ENCODE peak calls at places on chromosomes 13 and 19, in five cellular contexts. Q, T, B, M and S are unnamed samples. For H3K27me3, the result is how much of the 10 kb centered on the place peaks cover.

GRCh38 chr13:43492281-43492680 is 294.5 kb downstream of the ENOX1 start:
- DNase-seq in T (no peak), B (no peak), Q (no peak), M (no peak), S (no peak)

GRCh38 chr13:54965881-54966280 is 1937.3 kb downstream of the OLFM4 start:
- DNase-seq in B (no peak), Q (no peak), T (no peak), M (no peak), S (no peak)

GRCh38 chr13:112767506-112768471 is 78.0 kb downstream of the ATP11A start:
- DNase-seq in M (no peak), Q (no peak), T (no peak), B (no peak), S (peak)

GRCh38 chr13:26707122-26708006 is 53.2 kb downstream of the GPR12 start:
- DNase-seq in Q (peak), T (peak), B (peak), M (peak), S (no peak)

GRCh38 chr13:112833551-112834257 is 135.3 kb upstream of the MCF2L start:
- DNase-seq in T (no peak), Q (no peak), B (no peak), M (no peak), S (no peak)

GRCh38 chr13:47917022-47917574 is 84.0 kb downstream of the SUCLA2 start:
- DNase-seq in T (no peak), B (no peak), Q (no peak), M (no peak), S (no peak)

GRCh38 chr13:108495686-108496363 is 133.6 kb upstream of the MYO16 start:
- DNase-seq in T (no peak), Q (peak), M (no peak), B (no peak), S (no peak)

GRCh38 chr19:19134687-19135158 is 3.6 kb downstream of the TMEM161A start:
- DNase-seq in B (no peak), M (peak), Q (peak), T (peak), S (peak)

GRCh38 chr19:19458110-19458816 is 52.8 kb downstream of the GATAD2A start:
- DNase-seq in T (no peak), M (no peak), B (no peak), Q (no peak), S (no peak)

GRCh38 chr19:31356587-31357314 is 7.5 kb upstream of the TSHZ3 start:
- DNase-seq in M (peak), T (peak), Q (peak), B (no peak), S (no peak)

GRCh38 chr13:62653371-62653770 is 1237.7 kb upstream of the PCDH20 start:
- DNase-seq in B (peak), Q (no peak), M (no peak), T (no peak), S (no peak)

GRCh38 chr19:18377026-18377425 is 8.9 kb upstream of the GDF15 start:
- DNase-seq in M (no peak), T (no peak), Q (no peak), B (no peak), S (no peak)

GRCh38 chr13:28611654-28612131 is 47.2 kb upstream of the POMP start:
- DNase-seq in Q (no peak), B (peak), M (no peak), T (peak), S (no peak)

GRCh38 chr13:46844431-46844830 is 47.5 kb upstream of the ESD start:
- DNase-seq in T (no peak), M (no peak), B (peak), Q (no peak), S (no peak)

DNA sequence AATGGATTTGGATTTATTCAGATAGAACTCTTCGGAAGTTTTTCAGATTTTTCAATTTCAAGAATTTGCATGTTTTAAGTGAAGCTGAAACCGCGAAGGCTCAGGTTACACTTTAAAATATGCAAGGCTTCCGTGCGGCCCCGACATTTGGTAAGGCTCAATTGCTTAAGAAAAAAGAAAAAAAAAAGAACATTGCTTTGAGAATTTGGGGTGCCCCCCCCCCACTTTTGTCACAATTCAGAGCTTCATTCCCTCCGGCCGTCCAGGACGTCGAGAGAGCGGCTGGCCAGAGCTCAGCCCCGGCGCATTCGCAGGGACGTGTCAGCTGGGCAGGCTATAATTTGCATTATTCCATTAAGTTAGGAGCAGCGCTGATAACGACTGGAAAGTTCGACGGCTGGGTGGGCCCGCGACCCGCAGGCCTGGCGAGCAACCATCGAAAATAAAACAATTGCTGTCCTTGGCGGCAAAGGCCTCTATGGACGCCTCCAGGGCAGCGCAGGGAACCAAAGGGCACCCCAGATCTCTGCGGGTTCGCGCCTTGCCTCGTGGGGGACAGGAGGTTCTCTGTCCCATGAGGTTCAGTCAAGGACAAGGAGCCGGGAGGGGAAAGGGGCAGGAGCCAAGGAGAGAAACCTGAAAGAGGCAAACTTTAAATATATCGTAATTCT is 7.1 kb downstream of the SOX21 start:
- DNase-seq in B (no peak), Q (peak), M (no peak), T (no peak), S (no peak)
- H3K27me3 ChIP-seq in B (half or more), Q (half or more), M (under half), T (half or more), S (under half)

GRCh38 chr19:51198641-51199040 is 26.2 kb upstream of the CD33 start:
- DNase-seq in Q (no peak), M (no peak), T (no peak), B (no peak), S (no peak)
- H3K27me3 ChIP-seq in Q (under half), M (under half), T (under half), B (under half), S (under half)

GRCh38 chr19:47891622-47891922 is 5.5 kb upstream of the SULT2A1 start:
- DNase-seq in Q (no peak), B (no peak), M (no peak), T (no peak), S (no peak)
- H3K27me3 ChIP-seq in Q (under half), B (under half), M (under half), T (under half), S (under half)

GRCh38 chr19:1473056-1473400 is 6.0 kb downstream of the C19orf25 start:
- DNase-seq in T (no peak), B (no peak), Q (no peak), M (no peak), S (no peak)
- H3K27me3 ChIP-seq in T (under half), B (under half), Q (half or more), M (under half), S (under half)

DNA sequence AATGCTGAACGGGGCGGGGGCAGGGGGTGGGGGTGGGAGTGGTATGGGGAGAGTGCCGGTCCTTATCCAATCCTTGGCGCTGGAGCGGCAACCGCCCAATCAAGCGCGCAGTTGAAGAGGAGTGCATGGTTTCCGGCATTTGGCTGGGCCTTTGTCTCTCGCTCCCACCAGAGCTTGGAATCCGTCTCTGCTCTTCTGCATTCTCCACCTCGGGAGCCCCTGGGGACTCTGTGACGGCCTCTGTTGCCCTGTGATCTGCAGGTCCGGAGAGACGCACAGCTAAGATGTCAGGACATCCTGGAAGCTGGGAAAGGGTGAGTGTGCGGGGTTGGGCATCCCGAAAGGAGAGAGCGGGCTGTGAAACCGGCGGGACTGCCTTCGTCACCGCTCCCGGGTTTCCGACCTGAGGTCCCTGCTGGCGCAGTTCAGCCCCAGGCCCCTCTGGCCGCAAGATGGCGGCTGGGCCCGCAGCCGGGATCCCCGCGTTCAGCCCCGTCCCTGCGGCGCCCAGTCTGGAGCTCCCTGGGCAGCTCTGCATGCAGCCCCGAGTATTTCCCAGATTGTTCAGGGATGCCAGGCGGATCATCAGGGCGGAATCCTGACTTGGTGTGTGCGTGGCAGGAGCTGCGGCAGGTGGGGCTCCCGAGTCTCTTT is 53.6 kb upstream of the ZNF254 start:
- DNase-seq in B (peak), T (peak), Q (peak), M (peak), S (peak)
- H3K27me3 ChIP-seq in B (under half), T (under half), Q (under half), M (under half), S (under half)

GRCh38 chr19:8148088-8148409 is 1.3 kb downstream of the FBN3 start:
- DNase-seq in M (no peak), T (no peak), B (no peak), Q (no peak), S (no peak)

GRCh38 chr19:8145969-8146368 is 3.4 kb downstream of the FBN3 start:
- DNase-seq in B (no peak), T (no peak), M (no peak), Q (peak), S (no peak)

GRCh38 chr19:8148410-8149231 is 771 bp downstream of the FBN3 start:
- DNase-seq in M (no peak), B (no peak), T (no peak), Q (peak), S (no peak)

GRCh38 chr19:8147579-8147978 is 1.8 kb downstream of the FBN3 start:
- DNase-seq in T (no peak), B (no peak), Q (no peak), M (no peak), S (no peak)

DNA sequence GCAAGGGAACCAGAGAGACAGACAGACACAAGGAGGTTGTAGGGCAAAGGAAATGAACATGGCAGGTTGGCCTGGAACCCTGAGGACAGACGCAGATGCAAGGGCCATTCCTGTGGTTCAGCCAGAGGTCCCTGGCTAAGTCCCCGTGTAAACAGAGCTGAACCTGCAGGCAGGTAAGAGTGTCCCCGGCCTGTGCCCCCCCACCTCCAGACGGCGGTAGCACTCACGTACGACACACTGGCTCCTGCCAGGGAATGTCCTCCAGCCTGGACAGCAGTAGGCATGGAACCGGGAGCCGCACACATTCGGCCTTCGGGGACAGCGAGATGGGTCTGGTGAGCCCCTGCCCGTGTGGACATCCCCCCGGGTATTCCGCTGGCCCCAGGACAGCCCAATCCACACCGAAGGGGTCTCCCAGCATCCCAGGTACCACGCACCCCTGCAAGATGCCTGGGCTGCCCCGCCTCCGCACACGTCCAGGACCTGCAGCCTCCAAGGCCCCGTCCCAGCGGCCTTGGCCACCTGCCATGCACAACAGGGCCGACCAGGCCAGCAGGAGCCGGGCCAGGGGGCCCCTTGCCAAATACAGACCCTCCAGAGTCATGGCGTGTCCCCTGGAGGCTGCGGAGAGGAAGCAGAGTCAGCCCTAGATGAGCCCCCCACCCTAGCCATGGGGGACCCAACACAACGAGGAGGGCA is 2.4 kb downstream of the FBN3 start:
- DNase-seq in Q (no peak), B (no peak), T (no peak), M (no peak), S (no peak)
- H3K27me3 ChIP-seq in Q (under half), B (half or more), T (under half), M (under half), S (under half)

GRCh38 chr19:47024502-47024901 is 4.9 kb downstream of the NPAS1 start:
- DNase-seq in Q (no peak), B (no peak), T (no peak), M (no peak), S (no peak)

GRCh38 chr19:47022541-47023447 is 3.2 kb downstream of the NPAS1 start:
- DNase-seq in M (no peak), T (no peak), B (no peak), Q (peak), S (no peak)

GRCh38 chr19:47021536-47022139 is 2.0 kb downstream of the NPAS1 start:
- DNase-seq in Q (peak), M (no peak), T (no peak), B (no peak), S (no peak)

GRCh38 chr19:47022140-47022536 is 2.5 kb downstream of the NPAS1 start:
- DNase-seq in T (no peak), B (no peak), M (no peak), Q (no peak), S (no peak)

GRCh38 chr19:47023448-47023794 is 3.8 kb downstream of the NPAS1 start:
- DNase-seq in Q (peak), T (no peak), M (no peak), B (no peak), S (no peak)
- H3K27me3 ChIP-seq in Q (half or more), T (half or more), M (under half), B (half or more), S (under half)

GRCh38 chr19:35509018-35509652 is 4.3 kb downstream of the DMKN start:
- DNase-seq in B (no peak), M (no peak), Q (peak), T (peak), S (peak)
- H3K27me3 ChIP-seq in B (half or more), M (under half), Q (under half), T (under half), S (under half)

GRCh38 chr19:13275016-13275722 is 125.0 kb downstream of the IER2 start:
- DNase-seq in B (no peak), M (no peak), Q (no peak), T (no peak), S (peak)

GRCh38 chr19:13282486-13283065 is 132.4 kb downstream of the IER2 start:
- DNase-seq in B (no peak), Q (no peak), M (no peak), T (no peak), S (no peak)

GRCh38 chr19:13281567-13282291 is 131.5 kb downstream of the IER2 start:
- DNase-seq in M (no peak), B (no peak), Q (peak), T (no peak), S (no peak)

GRCh38 chr19:13277104-13277809 is 127.0 kb downstream of the IER2 start:
- DNase-seq in T (peak), B (peak), M (peak), Q (peak), S (peak)
- H3K27me3 ChIP-seq in T (under half), B (under half), M (under half), Q (under half), S (under half)